ENCODE peak calls at places on chromosomes 3 and 15, in six cellular contexts. One of them, this sample, is unnamed.

GRCh38 chr3:17775073-17775472 is 32.6 kb upstream of the TBC1D5 start:
- DNase-seq in fibroblast of lung: no peak
- DNase-seq in nephron progenitor cell: no peak
- DNase-seq in B cell: no peak
- DNase-seq in AG10803: no peak
- DNase-seq in WERI-Rb-1: no peak
- DNase-seq in this sample: no peak

GRCh38 chr3:119294889-119295769 is 946 bp downstream of the ARHGAP31 start:
- DNase-seq in nephron progenitor cell: peak
- DNase-seq in B cell: peak
- DNase-seq in WERI-Rb-1: no peak
- DNase-seq in AG10803: peak
- DNase-seq in fibroblast of lung: peak
- DNase-seq in this sample: peak

GRCh38 chr3:170364965-170365364 is 7.5 kb downstream of the SKIL start:
- DNase-seq in fibroblast of lung: no peak
- DNase-seq in WERI-Rb-1: no peak
- DNase-seq in nephron progenitor cell: no peak
- DNase-seq in B cell: no peak
- DNase-seq in AG10803: no peak
- DNase-seq in this sample: no peak

GRCh38 chr3:13379191-13379830 is 40.8 kb downstream of the NUP210 start:
- DNase-seq in B cell: no peak
- DNase-seq in nephron progenitor cell: no peak
- DNase-seq in AG10803: peak
- DNase-seq in WERI-Rb-1: no peak
- DNase-seq in fibroblast of lung: peak
- DNase-seq in this sample: peak

GRCh38 chr3:179486806-179487205 is 35.5 kb upstream of the GNB4 start:
- DNase-seq in AG10803: no peak
- DNase-seq in nephron progenitor cell: no peak
- DNase-seq in WERI-Rb-1: no peak
- DNase-seq in fibroblast of lung: no peak
- DNase-seq in B cell: no peak
- DNase-seq in this sample: no peak

GRCh38 chr3:53141468-53141840 is 11.2 kb upstream of the RFT1 start:
- DNase-seq in nephron progenitor cell: no peak
- DNase-seq in AG10803: no peak
- DNase-seq in B cell: no peak
- DNase-seq in WERI-Rb-1: no peak
- DNase-seq in fibroblast of lung: no peak
- DNase-seq in this sample: no peak

GRCh38 chr15:42118650-42119531 is 24.5 kb upstream of the PLA2G4D start:
- DNase-seq in WERI-Rb-1: no peak
- DNase-seq in B cell: no peak
- DNase-seq in nephron progenitor cell: no peak
- DNase-seq in AG10803: no peak
- DNase-seq in fibroblast of lung: peak
- DNase-seq in this sample: no peak

GRCh38 chr15:33309602-33310276 is 1.0 kb upstream of the RYR3 start:
- DNase-seq in WERI-Rb-1: peak
- DNase-seq in AG10803: no peak
- DNase-seq in B cell: no peak
- DNase-seq in fibroblast of lung: no peak
- DNase-seq in nephron progenitor cell: peak
- DNase-seq in this sample: peak

GRCh38 chr3:89467886-89468479 is 360.6 kb downstream of the EPHA3 start:
- DNase-seq in AG10803: no peak
- DNase-seq in nephron progenitor cell: peak
- DNase-seq in B cell: no peak
- DNase-seq in WERI-Rb-1: no peak
- DNase-seq in fibroblast of lung: no peak
- DNase-seq in this sample: no peak

GRCh38 chr15:68843425-68844311 is 23.0 kb upstream of the ANP32A start:
- DNase-seq in fibroblast of lung: peak
- DNase-seq in B cell: no peak
- DNase-seq in WERI-Rb-1: no peak
- DNase-seq in nephron progenitor cell: peak
- DNase-seq in AG10803: no peak
- DNase-seq in this sample: no peak

GRCh38 chr15:29885183-29885582 is 62.9 kb upstream of the TJP1 start:
- DNase-seq in nephron progenitor cell: no peak
- DNase-seq in AG10803: no peak
- DNase-seq in fibroblast of lung: no peak
- DNase-seq in B cell: no peak
- DNase-seq in WERI-Rb-1: no peak
- DNase-seq in this sample: no peak

GRCh38 chr3:197901626-197902025 is 48.4 kb upstream of the RPL35A start:
- DNase-seq in fibroblast of lung: no peak
- DNase-seq in WERI-Rb-1: no peak
- DNase-seq in B cell: no peak
- DNase-seq in nephron progenitor cell: no peak
- DNase-seq in AG10803: no peak
- DNase-seq in this sample: no peak

GRCh38 chr3:94036909-94037507 is 8.6 kb upstream of the STX19 start:
- DNase-seq in B cell: no peak
- DNase-seq in WERI-Rb-1: no peak
- DNase-seq in fibroblast of lung: peak
- DNase-seq in AG10803: peak
- DNase-seq in nephron progenitor cell: no peak
- DNase-seq in this sample: peak

GRCh38 chr15:63892794-63893441 is 59.2 kb upstream of the HERC1 start:
- DNase-seq in fibroblast of lung: no peak
- DNase-seq in nephron progenitor cell: no peak
- DNase-seq in B cell: peak
- DNase-seq in AG10803: no peak
- DNase-seq in WERI-Rb-1: no peak
- DNase-seq in this sample: no peak

GRCh38 chr15:42097018-42097417 is 2.7 kb upstream of the PLA2G4D start:
- DNase-seq in nephron progenitor cell: no peak
- DNase-seq in fibroblast of lung: no peak
- DNase-seq in B cell: no peak
- DNase-seq in WERI-Rb-1: no peak
- DNase-seq in AG10803: no peak
- DNase-seq in this sample: no peak

GRCh38 chr3:39541917-39542329 is 74.4 kb downstream of the MOBP start:
- DNase-seq in nephron progenitor cell: no peak
- DNase-seq in fibroblast of lung: peak
- DNase-seq in B cell: no peak
- DNase-seq in AG10803: peak
- DNase-seq in WERI-Rb-1: no peak
- DNase-seq in this sample: no peak

GRCh38 chr15:67520276-67520975 is 505 bp upstream of the C15orf61 start:
- DNase-seq in fibroblast of lung: peak
- DNase-seq in nephron progenitor cell: no peak
- DNase-seq in B cell: no peak
- DNase-seq in WERI-Rb-1: no peak
- DNase-seq in AG10803: no peak
- DNase-seq in this sample: peak
- TF ChIP-seq CTCF in fibroblast of lung: no peak
- TF ChIP-seq CTCF in nephron progenitor cell: no peak
- TF ChIP-seq CTCF in B cell: no peak
- TF ChIP-seq CTCF in WERI-Rb-1: no peak
- TF ChIP-seq CTCF in AG10803: no peak
- TF ChIP-seq CTCF in this sample: no peak

DNA sequence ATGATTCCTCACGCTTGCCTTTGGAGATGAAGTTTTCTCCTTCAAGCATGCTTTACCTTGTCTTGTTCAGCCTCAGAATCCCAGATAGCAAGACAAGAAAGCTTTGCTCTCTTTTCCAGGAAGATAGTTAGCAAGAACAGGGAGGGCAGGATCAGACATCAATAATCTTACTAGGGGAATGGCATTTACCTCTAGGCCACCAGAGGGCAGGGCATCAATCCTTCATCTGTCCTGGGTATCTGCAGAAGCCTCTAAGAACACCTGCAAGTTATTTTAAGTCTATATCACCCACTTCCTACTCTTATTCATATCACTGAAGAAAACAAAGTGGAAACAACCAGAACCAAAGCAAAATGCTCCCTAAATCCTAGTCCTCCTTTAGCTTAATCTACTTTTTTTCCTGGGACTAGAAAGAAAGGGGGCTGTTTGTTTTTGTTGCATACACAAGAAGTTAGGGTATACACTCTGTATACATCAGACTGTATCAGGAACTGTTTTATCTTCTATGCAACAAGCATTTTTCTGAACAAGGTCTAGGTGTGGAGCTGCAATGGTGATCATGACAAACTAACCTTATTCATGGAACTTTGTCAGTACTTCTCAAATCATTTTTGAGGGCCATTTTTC is 862.5 kb downstream of the CADM2 start:
- DNase-seq in WERI-Rb-1: peak
- DNase-seq in B cell: no peak
- DNase-seq in nephron progenitor cell: peak
- DNase-seq in fibroblast of lung: peak
- DNase-seq in AG10803: no peak
- DNase-seq in this sample: no peak
- TF ChIP-seq CTCF in WERI-Rb-1: peak
- TF ChIP-seq CTCF in B cell: no peak
- TF ChIP-seq CTCF in nephron progenitor cell: peak
- TF ChIP-seq CTCF in fibroblast of lung: no peak
- TF ChIP-seq CTCF in AG10803: no peak
- TF ChIP-seq CTCF in this sample: no peak

DNA sequence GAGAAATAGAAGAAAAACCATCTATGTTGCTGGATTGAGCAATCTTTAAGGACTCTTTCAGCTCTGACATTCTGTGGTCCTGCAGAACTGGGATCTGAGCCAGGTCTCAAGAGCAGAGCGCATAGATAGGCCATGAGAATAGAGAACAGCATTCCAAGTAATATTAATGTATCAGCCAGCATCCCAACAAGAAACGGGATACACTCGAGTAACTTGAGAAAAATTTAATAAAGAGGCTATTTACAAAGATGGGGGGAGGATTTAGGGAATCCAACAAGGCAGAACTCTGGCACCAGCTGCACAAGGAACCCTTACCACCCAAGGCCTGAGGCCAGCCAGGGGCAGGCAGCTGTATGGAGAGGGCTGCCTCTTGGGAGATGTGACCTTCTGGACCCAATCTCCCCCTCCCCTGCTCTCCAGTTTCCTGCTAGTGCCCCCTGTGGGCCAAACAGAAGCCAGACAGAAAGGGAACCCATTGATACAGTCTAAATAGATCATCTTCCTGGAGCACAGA is 8.2 kb downstream of the TMOD2 start:
- DNase-seq in AG10803: peak
- DNase-seq in fibroblast of lung: peak
- DNase-seq in B cell: no peak
- DNase-seq in nephron progenitor cell: no peak
- DNase-seq in WERI-Rb-1: peak
- DNase-seq in this sample: peak
- TF ChIP-seq CTCF in AG10803: peak
- TF ChIP-seq CTCF in fibroblast of lung: peak
- TF ChIP-seq CTCF in B cell: no peak
- TF ChIP-seq CTCF in nephron progenitor cell: no peak
- TF ChIP-seq CTCF in WERI-Rb-1: peak
- TF ChIP-seq CTCF in this sample: peak

GRCh38 chr3:57948782-57949242 is 59.4 kb upstream of the FLNB start:
- DNase-seq in B cell: no peak
- DNase-seq in AG10803: no peak
- DNase-seq in fibroblast of lung: no peak
- DNase-seq in WERI-Rb-1: no peak
- DNase-seq in nephron progenitor cell: no peak
- DNase-seq in this sample: no peak

GRCh38 chr3:57951106-57951882 is 56.9 kb upstream of the FLNB start:
- DNase-seq in WERI-Rb-1: no peak
- DNase-seq in B cell: no peak
- DNase-seq in AG10803: peak
- DNase-seq in fibroblast of lung: peak
- DNase-seq in nephron progenitor cell: peak
- DNase-seq in this sample: peak

GRCh38 chr3:57949344-57949743 is 58.9 kb upstream of the FLNB start:
- DNase-seq in fibroblast of lung: no peak
- DNase-seq in nephron progenitor cell: no peak
- DNase-seq in AG10803: no peak
- DNase-seq in B cell: no peak
- DNase-seq in WERI-Rb-1: no peak
- DNase-seq in this sample: no peak

GRCh38 chr3:57948080-57948671 is 60.0 kb upstream of the FLNB start:
- DNase-seq in B cell: no peak
- DNase-seq in WERI-Rb-1: peak
- DNase-seq in fibroblast of lung: no peak
- DNase-seq in nephron progenitor cell: no peak
- DNase-seq in AG10803: no peak
- DNase-seq in this sample: no peak

DNA sequence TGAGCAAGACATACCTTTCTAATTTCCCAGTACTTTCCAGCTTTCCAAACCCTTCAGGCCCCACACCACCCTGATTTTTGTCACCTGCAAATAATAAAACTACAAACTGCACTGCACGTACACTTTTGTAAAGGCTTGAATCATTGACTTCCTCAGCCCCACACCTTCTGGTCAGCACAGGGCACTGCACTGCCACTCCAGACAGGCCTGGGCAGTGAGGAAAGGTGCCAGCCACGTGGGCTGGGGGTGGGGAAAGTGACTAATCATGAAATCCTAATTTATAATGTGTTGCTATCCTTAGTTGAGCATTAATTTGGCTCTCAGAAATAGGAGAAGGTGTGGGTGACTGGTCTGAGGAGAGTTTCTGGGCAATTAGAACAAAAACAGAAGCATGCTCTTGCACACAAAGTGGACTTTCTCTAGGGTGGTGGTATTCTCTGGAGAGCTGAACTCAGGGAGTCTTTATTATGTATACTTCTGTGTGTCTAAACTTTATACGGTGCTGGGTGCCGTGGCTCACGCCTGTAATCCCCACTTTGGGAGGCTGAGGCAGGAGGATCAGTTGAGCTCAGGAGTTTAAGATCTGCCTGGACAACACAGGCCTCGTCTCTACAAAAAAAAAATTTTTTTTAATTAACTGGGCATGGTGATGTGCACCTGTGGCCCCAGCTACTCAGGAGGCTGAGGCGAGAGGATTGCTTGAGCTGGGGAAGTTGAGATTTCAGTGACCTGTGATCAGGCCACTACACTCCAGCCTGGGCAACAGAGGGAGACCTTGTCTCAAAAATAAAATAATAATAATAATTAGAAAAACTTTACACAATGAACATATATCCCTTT is 58.2 kb upstream of the FLNB start:
- DNase-seq in nephron progenitor cell: no peak
- DNase-seq in B cell: no peak
- DNase-seq in fibroblast of lung: peak
- DNase-seq in WERI-Rb-1: no peak
- DNase-seq in AG10803: peak
- DNase-seq in this sample: no peak
- TF ChIP-seq CTCF in nephron progenitor cell: no peak
- TF ChIP-seq CTCF in B cell: no peak
- TF ChIP-seq CTCF in fibroblast of lung: no peak
- TF ChIP-seq CTCF in WERI-Rb-1: no peak
- TF ChIP-seq CTCF in AG10803: peak
- TF ChIP-seq CTCF in this sample: peak

GRCh38 chr3:110900583-110900982 is 171.0 kb upstream of the NECTIN3 start:
- DNase-seq in nephron progenitor cell: no peak
- DNase-seq in WERI-Rb-1: no peak
- DNase-seq in B cell: no peak
- DNase-seq in fibroblast of lung: peak
- DNase-seq in AG10803: peak
- DNase-seq in this sample: peak
- TF ChIP-seq CTCF in nephron progenitor cell: no peak
- TF ChIP-seq CTCF in WERI-Rb-1: no peak
- TF ChIP-seq CTCF in B cell: no peak
- TF ChIP-seq CTCF in fibroblast of lung: no peak
- TF ChIP-seq CTCF in AG10803: no peak
- TF ChIP-seq CTCF in this sample: no peak